ENCODE peak calls at places on chromosomes 12 and 14, in six cellular contexts. One of them, this sample, is unnamed.

GRCh38 chr12:79424109-79424721 is 266.5 kb downstream of the PAWR start:
- DNase-seq in Caco-2: peak; percentile 60
- DNase-seq in AG09309: peak; percentile 91
- DNase-seq in AG04450: peak; percentile 71
- DNase-seq in HFF-Myc: peak; percentile 68
- DNase-seq in psoas muscle: no peak
- DNase-seq in this sample: peak; percentile 96

GRCh38 chr12:6363010-6363329 is 12.4 kb downstream of the SCNN1A start:
- DNase-seq in Caco-2: no peak
- DNase-seq in AG09309: no peak
- DNase-seq in AG04450: no peak
- DNase-seq in HFF-Myc: no peak
- DNase-seq in psoas muscle: no peak
- DNase-seq in this sample: no peak

GRCh38 chr12:6229823-6230222 is 29.6 kb downstream of the CD9 start:
- DNase-seq in Caco-2: peak; percentile 44
- DNase-seq in AG09309: peak; percentile 93
- DNase-seq in AG04450: peak; percentile 90
- DNase-seq in HFF-Myc: peak; percentile 58
- DNase-seq in psoas muscle: peak; percentile 80
- DNase-seq in this sample: no peak

GRCh38 chr14:91872011-91872476 is 4.7 kb upstream of the TC2N start:
- DNase-seq in Caco-2: no peak
- DNase-seq in AG09309: no peak
- DNase-seq in AG04450: no peak
- DNase-seq in HFF-Myc: no peak
- DNase-seq in psoas muscle: no peak
- DNase-seq in this sample: no peak

GRCh38 chr14:66099931-66100330 is 386.2 kb upstream of the CCDC196 start:
- DNase-seq in Caco-2: no peak
- DNase-seq in AG09309: no peak
- DNase-seq in AG04450: no peak
- DNase-seq in HFF-Myc: no peak
- DNase-seq in psoas muscle: no peak
- DNase-seq in this sample: no peak

GRCh38 chr12:20194171-20194570 is 174.2 kb upstream of the PDE3A start:
- DNase-seq in Caco-2: peak; percentile 62
- DNase-seq in AG09309: peak; percentile 23
- DNase-seq in AG04450: no peak
- DNase-seq in HFF-Myc: no peak
- DNase-seq in psoas muscle: no peak
- DNase-seq in this sample: no peak

GRCh38 chr12:57899010-57899662 is 42.2 kb upstream of the ATP23 start:
- DNase-seq in Caco-2: no peak
- DNase-seq in AG09309: no peak
- DNase-seq in AG04450: peak; percentile 51
- DNase-seq in HFF-Myc: no peak
- DNase-seq in psoas muscle: peak; percentile 83
- DNase-seq in this sample: no peak

GRCh38 chr14:38125484-38125912 is 82.2 kb upstream of the SSTR1 start:
- DNase-seq in Caco-2: no peak
- DNase-seq in AG09309: no peak
- DNase-seq in AG04450: no peak
- DNase-seq in HFF-Myc: no peak
- DNase-seq in psoas muscle: no peak
- DNase-seq in this sample: no peak

GRCh38 chr14:22417914-22418313 is 171.1 kb downstream of the DAD1 start:
- DNase-seq in Caco-2: no peak
- DNase-seq in AG09309: no peak
- DNase-seq in AG04450: no peak
- DNase-seq in HFF-Myc: no peak
- DNase-seq in psoas muscle: no peak
- DNase-seq in this sample: no peak

GRCh38 chr14:23076785-23077408 is 18.0 kb downstream of the ACIN1 start:
- DNase-seq in Caco-2: peak; percentile 55
- DNase-seq in AG09309: no peak
- DNase-seq in AG04450: no peak
- DNase-seq in HFF-Myc: no peak
- DNase-seq in psoas muscle: no peak
- DNase-seq in this sample: no peak

GRCh38 chr12:70733385-70733784 is 96.2 kb upstream of the PTPRB start:
- DNase-seq in Caco-2: peak; percentile 69
- DNase-seq in AG09309: peak; percentile 21
- DNase-seq in AG04450: no peak
- DNase-seq in HFF-Myc: peak; percentile 67
- DNase-seq in psoas muscle: no peak
- DNase-seq in this sample: peak; percentile 35

GRCh38 chr14:59754256-59754655 is 116.3 kb downstream of the RTN1 start:
- DNase-seq in Caco-2: no peak
- DNase-seq in AG09309: no peak
- DNase-seq in AG04450: no peak
- DNase-seq in HFF-Myc: no peak
- DNase-seq in psoas muscle: no peak
- DNase-seq in this sample: no peak

DNA sequence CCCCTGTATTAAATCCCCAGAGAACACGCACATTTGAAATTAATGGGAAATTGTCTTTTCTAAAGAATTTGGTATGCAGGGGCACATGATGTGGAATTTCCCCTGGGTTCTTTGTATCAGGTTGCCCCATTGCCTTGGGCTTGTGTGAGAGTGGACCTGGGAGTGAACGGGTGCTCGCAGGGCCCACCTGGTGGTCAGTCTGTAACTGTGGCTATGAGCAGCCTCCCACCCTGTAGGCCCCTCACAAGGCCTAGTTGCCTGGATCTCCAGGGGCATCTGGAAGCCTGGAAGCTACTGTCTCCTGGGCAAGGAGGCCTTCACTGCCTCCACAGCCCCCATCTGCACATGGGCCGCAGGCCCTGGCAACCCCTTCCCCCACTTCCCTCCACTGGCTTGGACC is 96.7 kb downstream of the SLC25A47 start:
- DNase-seq in Caco-2: peak; percentile 38
- DNase-seq in AG09309: no peak
- DNase-seq in AG04450: no peak
- DNase-seq in HFF-Myc: no peak
- DNase-seq in psoas muscle: no peak
- DNase-seq in this sample: no peak
- TF ChIP-seq CTCF in Caco-2: no peak
- TF ChIP-seq CTCF in AG09309: no peak
- TF ChIP-seq CTCF in AG04450: peak; percentile 16
- TF ChIP-seq CTCF in HFF-Myc: peak; percentile 25
- TF ChIP-seq CTCF in psoas muscle: no peak
- TF ChIP-seq CTCF in this sample: peak; percentile 14

GRCh38 chr12:125330645-125331341 is 265.6 kb downstream of the AACS start:
- DNase-seq in Caco-2: peak; percentile 84
- DNase-seq in AG09309: no peak
- DNase-seq in AG04450: no peak
- DNase-seq in HFF-Myc: no peak
- DNase-seq in psoas muscle: peak; percentile 68
- DNase-seq in this sample: no peak
- H3K4me3 ChIP-seq in Caco-2: peak overlapping the region; percentile 26
- H3K4me3 ChIP-seq in AG09309: peak overlapping the region; percentile 49
- H3K4me3 ChIP-seq in AG04450: peak overlapping the region; percentile 36
- H3K4me3 ChIP-seq in HFF-Myc: peak overlapping the region; percentile 13
- H3K4me3 ChIP-seq in psoas muscle: peak overlapping the region; percentile 57
- H3K4me3 ChIP-seq in this sample: peak overlapping the region; percentile 57

DNA sequence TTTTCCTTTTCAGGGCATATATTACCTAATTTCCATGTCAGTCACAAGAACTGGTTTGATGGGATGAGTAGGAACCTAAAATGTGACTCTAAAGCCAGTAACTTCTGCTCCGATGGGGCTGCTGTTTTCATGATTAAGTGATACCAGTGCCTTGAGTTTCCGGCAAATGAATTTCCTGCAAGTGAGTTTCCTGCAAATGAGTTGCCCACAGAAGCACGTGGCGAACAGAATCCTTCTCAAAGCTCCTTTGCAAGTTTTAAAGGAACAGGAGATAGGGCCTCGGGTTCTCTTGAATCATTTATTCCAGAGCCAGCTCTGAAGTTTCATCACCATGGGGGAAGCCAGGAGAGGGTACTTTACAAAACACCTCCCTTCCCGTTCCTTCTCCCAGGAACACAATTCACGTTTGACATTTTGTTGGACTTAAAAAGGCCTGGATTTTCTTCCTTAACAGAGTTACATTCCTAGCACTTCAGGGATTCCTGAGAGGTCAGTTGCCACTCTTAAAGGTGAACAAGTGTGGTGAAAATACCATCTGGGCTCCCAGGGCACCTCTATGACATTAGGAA is 2.2 kb upstream of the PPTC7 start:
- DNase-seq in Caco-2: no peak
- DNase-seq in AG09309: no peak
- DNase-seq in AG04450: no peak
- DNase-seq in HFF-Myc: no peak
- DNase-seq in psoas muscle: no peak
- DNase-seq in this sample: no peak
- TF ChIP-seq CTCF in Caco-2: no peak
- TF ChIP-seq CTCF in AG09309: no peak
- TF ChIP-seq CTCF in AG04450: no peak
- TF ChIP-seq CTCF in HFF-Myc: no peak
- TF ChIP-seq CTCF in psoas muscle: no peak
- TF ChIP-seq CTCF in this sample: no peak

GRCh38 chr12:97474987-97475386 is 12.4 kb downstream of the RMST start:
- DNase-seq in Caco-2: no peak
- DNase-seq in AG09309: no peak
- DNase-seq in AG04450: no peak
- DNase-seq in HFF-Myc: no peak
- DNase-seq in psoas muscle: no peak
- DNase-seq in this sample: no peak
- H3K4me3 ChIP-seq in Caco-2: no peak overlapping the region
- H3K4me3 ChIP-seq in AG09309: no peak overlapping the region
- H3K4me3 ChIP-seq in AG04450: no peak overlapping the region
- H3K4me3 ChIP-seq in HFF-Myc: no peak overlapping the region
- H3K4me3 ChIP-seq in psoas muscle: peak overlapping the region; percentile 29
- H3K4me3 ChIP-seq in this sample: no peak overlapping the region

DNA sequence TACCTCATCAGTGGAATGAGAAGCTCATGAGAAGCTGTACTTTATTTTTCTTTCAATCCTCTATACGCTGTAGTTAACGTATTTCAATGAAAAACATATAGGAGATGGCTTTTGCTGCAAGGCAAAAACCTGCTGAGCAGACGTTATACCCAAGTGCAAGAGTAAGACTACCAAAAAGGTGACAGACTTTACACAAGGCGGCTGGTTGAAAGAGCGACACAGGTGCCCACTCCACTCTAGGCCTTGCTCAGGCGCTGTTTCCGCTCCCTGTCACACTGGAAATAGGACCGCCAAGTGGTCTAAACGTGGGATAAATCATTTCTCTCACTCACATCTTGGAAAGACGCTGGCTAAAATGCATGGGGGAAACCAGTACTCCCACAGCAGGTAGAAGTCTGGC is 54.5 kb downstream of the PPP2R5C start:
- DNase-seq in Caco-2: no peak
- DNase-seq in AG09309: no peak
- DNase-seq in AG04450: no peak
- DNase-seq in HFF-Myc: no peak
- DNase-seq in psoas muscle: no peak
- DNase-seq in this sample: no peak
- TF ChIP-seq CTCF in Caco-2: no peak
- TF ChIP-seq CTCF in AG09309: no peak
- TF ChIP-seq CTCF in AG04450: no peak
- TF ChIP-seq CTCF in HFF-Myc: no peak
- TF ChIP-seq CTCF in psoas muscle: no peak
- TF ChIP-seq CTCF in this sample: no peak

GRCh38 chr12:1562813-1563412 is 31.5 kb downstream of the FBXL14 start:
- DNase-seq in Caco-2: no peak
- DNase-seq in AG09309: no peak
- DNase-seq in AG04450: no peak
- DNase-seq in HFF-Myc: no peak
- DNase-seq in psoas muscle: no peak
- DNase-seq in this sample: no peak

GRCh38 chr12:1560704-1561103 is 33.7 kb downstream of the FBXL14 start:
- DNase-seq in Caco-2: no peak
- DNase-seq in AG09309: no peak
- DNase-seq in AG04450: no peak
- DNase-seq in HFF-Myc: no peak
- DNase-seq in psoas muscle: no peak
- DNase-seq in this sample: no peak

GRCh38 chr12:1553987-1554982 is 40.1 kb downstream of the FBXL14 start:
- DNase-seq in Caco-2: no peak
- DNase-seq in AG09309: no peak
- DNase-seq in AG04450: no peak
- DNase-seq in HFF-Myc: no peak
- DNase-seq in psoas muscle: no peak
- DNase-seq in this sample: no peak

GRCh38 chr12:1565172-1565571 is 29.2 kb downstream of the FBXL14 start:
- DNase-seq in Caco-2: no peak
- DNase-seq in AG09309: no peak
- DNase-seq in AG04450: no peak
- DNase-seq in HFF-Myc: no peak
- DNase-seq in psoas muscle: no peak
- DNase-seq in this sample: no peak

GRCh38 chr12:1559729-1560128 is 34.7 kb downstream of the FBXL14 start:
- DNase-seq in Caco-2: no peak
- DNase-seq in AG09309: no peak
- DNase-seq in AG04450: no peak
- DNase-seq in HFF-Myc: no peak
- DNase-seq in psoas muscle: no peak
- DNase-seq in this sample: no peak
- H3K4me3 ChIP-seq in Caco-2: no peak overlapping the region
- H3K4me3 ChIP-seq in AG09309: no peak overlapping the region
- H3K4me3 ChIP-seq in AG04450: no peak overlapping the region
- H3K4me3 ChIP-seq in HFF-Myc: no peak overlapping the region
- H3K4me3 ChIP-seq in psoas muscle: no peak overlapping the region
- H3K4me3 ChIP-seq in this sample: no peak overlapping the region

GRCh38 chr14:90827919-90828610 is 11.8 kb upstream of the TTC7B start:
- DNase-seq in Caco-2: peak; percentile 95
- DNase-seq in AG09309: no peak
- DNase-seq in AG04450: peak; percentile 26
- DNase-seq in HFF-Myc: peak; percentile 49
- DNase-seq in psoas muscle: peak; percentile 96
- DNase-seq in this sample: no peak
- TF ChIP-seq CTCF in Caco-2: no peak
- TF ChIP-seq CTCF in AG09309: no peak
- TF ChIP-seq CTCF in AG04450: no peak
- TF ChIP-seq CTCF in HFF-Myc: no peak
- TF ChIP-seq CTCF in psoas muscle: no peak
- TF ChIP-seq CTCF in this sample: no peak

DNA sequence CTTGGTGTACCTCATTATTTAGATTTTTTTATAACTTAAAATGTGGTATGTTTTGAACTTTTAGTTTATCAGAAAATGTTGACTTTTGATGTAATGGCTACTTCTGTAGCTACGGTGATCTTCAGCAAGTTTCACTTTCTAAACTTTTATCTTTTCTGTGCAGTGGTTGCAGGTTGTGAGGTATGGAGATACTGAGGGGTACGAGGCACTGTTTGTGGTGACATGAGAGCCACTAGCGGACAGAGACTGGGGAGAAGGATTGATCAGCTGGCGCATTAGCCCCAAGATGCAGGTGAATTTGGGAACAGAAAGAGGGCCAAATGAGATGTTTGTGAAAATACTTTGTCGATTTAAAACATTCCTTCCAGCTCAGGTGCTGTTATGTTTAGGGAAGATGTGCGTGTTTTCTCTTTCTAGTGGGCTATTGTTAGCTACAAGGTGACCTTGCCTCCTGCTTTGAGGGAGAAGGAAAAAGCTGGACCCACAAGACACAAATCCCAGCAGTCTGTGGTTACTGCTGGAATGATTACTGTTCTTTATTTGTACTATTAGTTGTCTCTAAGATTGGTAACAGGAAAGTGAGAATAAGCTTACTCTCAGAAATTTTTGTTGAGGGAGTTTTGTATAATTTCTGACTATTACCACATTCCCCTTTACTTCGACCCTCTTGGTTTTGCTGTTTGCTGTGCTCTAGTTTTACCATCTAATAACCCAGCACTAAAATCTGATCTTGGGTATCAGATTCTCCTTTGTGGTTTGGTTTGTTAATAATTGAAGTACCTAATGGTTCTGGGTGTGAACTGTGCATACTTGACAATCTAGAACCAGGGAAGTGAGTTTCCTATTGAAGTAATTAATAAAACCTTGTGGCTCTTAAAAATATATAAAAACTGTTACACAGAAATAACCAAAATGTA is 61.7 kb downstream of the FBXO34 start:
- DNase-seq in Caco-2: no peak
- DNase-seq in AG09309: no peak
- DNase-seq in AG04450: no peak
- DNase-seq in HFF-Myc: no peak
- DNase-seq in psoas muscle: no peak
- DNase-seq in this sample: no peak
- H3K4me3 ChIP-seq in Caco-2: no peak overlapping the region
- H3K4me3 ChIP-seq in AG09309: no peak overlapping the region
- H3K4me3 ChIP-seq in AG04450: no peak overlapping the region
- H3K4me3 ChIP-seq in HFF-Myc: no peak overlapping the region
- H3K4me3 ChIP-seq in psoas muscle: no peak overlapping the region
- H3K4me3 ChIP-seq in this sample: peak overlapping the region; percentile 23